ENCODE peak calls at places on chromosomes 16 and 17, in five cellular contexts. X is HL-60, H is HCT116, N is GM12892, K is K562. Y is an unnamed sample.

GRCh38 chr17:62724398-62725146 is 83.5 kb downstream of the MARCHF10 start:
- DNase-seq in H (no peak), X (no peak), K (no peak), N (peak), Y (peak)

GRCh38 chr17:51419476-51419875 is 159.1 kb downstream of the UTP18 start:
- DNase-seq in K (no peak), X (no peak), H (no peak), N (no peak), Y (no peak)

GRCh38 chr17:6233856-6234255 is 163.7 kb downstream of the WSCD1 start:
- DNase-seq in H (no peak), K (no peak), X (no peak), N (no peak), Y (no peak)

GRCh38 chr17:22599322-22599721 is 907.0 kb downstream of the KCNJ18 start:
- DNase-seq in N (no peak), X (no peak), H (no peak), K (no peak), Y (no peak)

GRCh38 chr16:61581417-61582046 is 454.7 kb downstream of the CDH8 start:
- DNase-seq in X (no peak), H (no peak), K (no peak), N (no peak), Y (no peak)

GRCh38 chr17:42291136-42291535 is 2.8 kb downstream of the STAT5A start:
- DNase-seq in X (no peak), K (no peak), N (no peak), H (no peak), Y (no peak)

GRCh38 chr16:47724386-47724785 is 263.3 kb downstream of the PHKB start:
- DNase-seq in K (no peak), H (no peak), N (no peak), X (no peak), Y (no peak)

GRCh38 chr17:3683054-3683511 is 12.9 kb downstream of the P2RX5 start:
- DNase-seq in K (peak), H (peak), N (peak), X (no peak), Y (no peak)

GRCh38 chr17:56815711-56816110 is 18.0 kb downstream of the C17orf67 start:
- DNase-seq in N (no peak), H (no peak), K (no peak), X (no peak), Y (no peak)

GRCh38 chr16:57299009-57299718 is 14.7 kb upstream of the PLLP start:
- DNase-seq in N (no peak), X (peak), K (peak), H (no peak), Y (no peak)

GRCh38 chr16:84416407-84417321 is 48.3 kb downstream of the ATP2C2 start:
- DNase-seq in N (no peak), X (no peak), H (no peak), K (no peak), Y (no peak)

GRCh38 chr16:13068912-13069583 is 167.7 kb downstream of the SHISA9 start:
- DNase-seq in K (no peak), H (no peak), N (no peak), X (no peak), Y (no peak)

GRCh38 chr17:62565817-62566216 is 61.7 kb upstream of the MRC2 start:
- DNase-seq in N (no peak), H (no peak), K (no peak), X (no peak), Y (no peak)

GRCh38 chr17:72978593-72979218 is 113.8 kb downstream of the SLC39A11 start:
- DNase-seq in K (peak), X (no peak), H (no peak), N (no peak), Y (no peak)

GRCh38 chr17:44932526-44933097 is 15.0 kb downstream of the KIF18B start:
- DNase-seq in K (no peak), H (no peak), N (no peak), X (no peak), Y (no peak)

GRCh38 chr16:88784074-88784855 is 755 bp downstream of the PIEZO1 start:
- DNase-seq in X (no peak), H (no peak), K (peak), N (no peak), Y (peak)

GRCh38 chr16:81261049-81261648 is 22.7 kb downstream of the BCO1 start:
- DNase-seq in N (peak), K (peak), H (peak), X (no peak), Y (no peak)

GRCh38 chr17:56819431-56820145 is 14.1 kb downstream of the C17orf67 start:
- DNase-seq in X (peak), N (peak), K (peak), H (peak), Y (peak)

GRCh38 chr17:77125432-77125901 is 15.3 kb upstream of the SEC14L1 start:
- DNase-seq in K (no peak), H (peak), X (no peak), N (no peak), Y (no peak)

GRCh38 chr16:54178491-54178976 is 108.1 kb downstream of the IRX3 start:
- DNase-seq in H (no peak), X (no peak), K (no peak), N (no peak), Y (no peak)

GRCh38 chr17:72937687-72938086 is 154.8 kb downstream of the SLC39A11 start:
- DNase-seq in N (no peak), X (no peak), K (no peak), H (no peak), Y (no peak)

GRCh38 chr16:12513057-12513790 is 290.5 kb downstream of the CPPED1 start:
- DNase-seq in H (no peak), N (no peak), X (no peak), K (no peak), Y (no peak)

GRCh38 chr16:71188956-71189712 is 41.4 kb downstream of the HYDIN start:
- DNase-seq in N (no peak), K (no peak), X (no peak), H (no peak), Y (no peak)

GRCh38 chr17:42378597-42379594 is 9.3 kb downstream of the STAT3 start:
- DNase-seq in K (no peak), N (no peak), X (no peak), H (no peak), Y (no peak)

GRCh38 chr17:51541215-51541614 is 280.9 kb downstream of the UTP18 start:
- DNase-seq in X (no peak), H (no peak), K (no peak), N (no peak), Y (no peak)

GRCh38 chr16:76963614-76964315 is 227.2 kb upstream of the MON1B start:
- DNase-seq in H (no peak), N (no peak), K (no peak), X (no peak), Y (no peak)

GRCh38 chr17:39054111-39054645 is 87.0 kb upstream of the FBXO47 start:
- DNase-seq in X (no peak), K (no peak), H (no peak), N (no peak), Y (no peak)

GRCh38 chr17:8146381-8147140 is 5.6 kb downstream of the PER1 start:
- DNase-seq in K (no peak), H (no peak), X (no peak), N (no peak), Y (no peak)

GRCh38 chr17:30173649-30174048 is 57.0 kb downstream of the NSRP1 start:
- DNase-seq in K (no peak), N (peak), H (no peak), X (no peak), Y (no peak)

GRCh38 chr16:27740496-27741201 is 190.7 kb downstream of the KATNIP start:
- DNase-seq in X (no peak), H (no peak), N (no peak), K (no peak), Y (no peak)

GRCh38 chr17:1154704-1155103 is 25.1 kb downstream of the ABR start:
- DNase-seq in K (no peak), N (no peak), X (no peak), H (no peak), Y (no peak)
- TF ChIP-seq POLR2AphosphoS5 in K (no peak), N (no peak), X (no peak), H (no peak), Y (no peak)

DNA sequence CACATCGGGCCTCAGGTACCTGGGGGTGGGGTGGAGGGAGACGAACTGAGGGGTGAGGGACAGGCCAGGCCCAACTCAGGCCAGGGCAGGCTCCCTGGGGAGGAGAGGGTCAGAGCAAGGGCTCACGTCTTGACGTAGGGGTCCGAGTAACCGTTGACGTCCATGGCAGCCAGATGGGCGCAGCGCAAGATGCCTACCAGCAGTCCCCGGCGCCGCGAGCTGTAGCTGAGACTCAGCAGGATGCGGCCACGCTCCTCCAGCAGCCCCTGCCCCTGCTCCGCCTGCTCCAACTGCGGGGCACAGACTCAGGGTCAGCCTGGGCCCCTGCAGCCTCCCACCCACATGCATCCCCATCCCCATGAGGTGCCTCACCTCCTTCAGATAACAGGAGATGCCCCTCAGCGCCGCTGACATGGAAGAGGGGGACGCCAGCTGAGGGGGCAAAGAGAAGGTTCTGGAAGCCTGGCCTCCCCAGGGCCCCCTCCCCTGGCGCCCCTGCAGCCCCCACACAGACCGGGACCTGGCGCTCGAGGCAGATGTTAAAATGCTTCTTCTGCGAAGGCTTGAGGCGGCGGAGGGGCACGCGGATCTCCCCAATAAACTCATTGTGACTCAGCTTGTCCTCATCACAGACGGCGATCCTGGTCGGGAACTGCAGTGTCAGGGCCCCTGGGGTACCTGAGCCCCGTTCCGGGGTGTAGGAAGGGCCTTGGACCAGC is 4.0 kb downstream of the DOC2A start:
- DNase-seq in H (no peak), K (no peak), X (no peak), N (no peak), Y (no peak)
- TF ChIP-seq POLR2AphosphoS5 in H (no peak), K (no peak), X (no peak), N (no peak), Y (no peak)

GRCh38 chr17:35127751-35128514 is 6.5 kb downstream of the FNDC8 start:
- DNase-seq in N (no peak), K (no peak), X (no peak), H (no peak), Y (no peak)
- TF ChIP-seq POLR2AphosphoS5 in N (no peak), K (no peak), X (no peak), H (no peak), Y (no peak)

DNA sequence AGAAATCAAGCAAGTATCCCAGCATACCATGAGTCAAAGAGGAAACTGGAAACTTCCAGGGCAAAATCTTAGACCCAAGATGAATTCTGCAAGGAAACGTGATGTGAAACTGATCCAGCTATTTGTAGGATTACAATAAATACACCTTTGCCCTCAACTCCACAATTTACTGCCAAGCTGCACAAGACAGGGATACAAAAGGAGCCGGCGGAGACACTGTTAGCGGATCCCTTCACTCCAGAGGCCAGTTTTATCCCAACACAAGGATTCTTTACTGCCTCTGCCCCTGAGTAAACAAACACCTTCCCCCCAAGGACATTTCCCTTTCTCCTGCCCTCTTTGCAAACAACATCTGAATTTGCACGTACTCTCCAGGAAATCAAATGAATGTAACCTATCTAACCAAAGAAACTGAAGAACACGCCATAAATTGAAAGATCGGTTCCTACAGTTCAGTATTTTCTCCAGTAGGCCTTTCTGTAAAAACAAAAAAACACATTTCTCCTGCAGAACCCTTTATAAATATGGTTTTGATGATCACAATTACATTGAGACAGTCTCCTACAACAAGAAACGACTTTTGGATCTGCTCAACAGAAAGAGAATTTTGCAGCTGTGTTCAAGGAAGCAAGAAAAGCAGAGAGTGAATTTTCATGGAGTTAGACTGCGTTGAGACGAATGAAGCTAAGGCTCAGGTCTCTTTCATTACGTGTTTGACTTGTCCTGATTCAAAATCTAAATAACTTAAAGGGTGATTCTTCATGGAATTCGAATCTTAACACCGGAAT is 1.4 kb upstream of the CBX2 start:
- DNase-seq in N (no peak), K (no peak), X (no peak), H (no peak), Y (no peak)
- TF ChIP-seq POLR2AphosphoS5 in N (no peak), K (no peak), X (no peak), H (no peak), Y (no peak)

GRCh38 chr16:67000384-67001158 is 12.2 kb downstream of the CES4A start:
- DNase-seq in K (peak), H (no peak), N (peak), X (peak), Y (peak)
- TF ChIP-seq POLR2AphosphoS5 in K (no peak), H (no peak), N (no peak), X (no peak), Y (no peak)

Y was measured in prostate gland.